ENCODE peak calls at places on chromosomes 13 and 19, in eight cellular contexts. J is right cardiac atrium, P is AG04450, L is endodermal cell, A is testis, X is upper lobe of left lung, D is astrocyte, M is mesenchymal stem cell. Q is an unnamed sample.

GRCh38 chr13:21670006-21670882 is 629 bp upstream of the FGF9 start:
- DNase-seq in P (no peak), A (peak; percentile 49), X (peak; percentile 90), D (peak; percentile 46), J (peak; percentile 84), L (peak; percentile 83), M (peak; percentile 69), Q (peak; percentile 65)

GRCh38 chr19:19160489-19161035 is 9.5 kb downstream of the MEF2B start:
- DNase-seq in L (no peak), P (no peak), D (no peak), X (no peak), A (no peak), J (no peak), M (no peak), Q (no peak)

GRCh38 chr19:41265376-41266153 is 1.4 kb downstream of the HNRNPUL1 start:
- DNase-seq in M (peak; percentile 59), L (peak; percentile 61), A (peak; percentile 33), J (no peak), D (peak; percentile 13), X (no peak), P (no peak), Q (no peak)

GRCh38 chr19:15124572-15125231 is 17.5 kb downstream of the SYDE1 start:
- DNase-seq in L (no peak), X (peak; percentile 94), D (no peak), P (no peak), J (no peak), A (peak; percentile 42), M (peak; percentile 42), Q (no peak)

GRCh38 chr19:5691930-5692784 is 2.1 kb downstream of the RPL36 start:
- DNase-seq in P (no peak), A (no peak), M (peak; percentile 27), X (peak; percentile 87), D (no peak), L (peak; percentile 55), J (peak; percentile 69), Q (no peak)

GRCh38 chr13:31209172-31209818 is 9.5 kb downstream of the B3GLCT start:
- DNase-seq in J (peak; percentile 87), D (peak; percentile 56), P (no peak), M (peak; percentile 46), L (peak; percentile 73), X (no peak), A (peak; percentile 78), Q (no peak)

GRCh38 chr13:38496956-38497355 is 147.3 kb downstream of the UFM1 start:
- DNase-seq in A (no peak), J (no peak), X (no peak), D (no peak), L (no peak), M (no peak), P (no peak), Q (no peak)

GRCh38 chr19:34773555-34773864 is 495 bp upstream of the ZNF599 start:
- DNase-seq in M (no peak), A (no peak), X (no peak), D (no peak), P (no peak), L (no peak), J (no peak), Q (no peak)

GRCh38 chr19:18006895-18007604 is 920 bp upstream of the ARRDC2 start:
- DNase-seq in D (peak; percentile 27), J (peak; percentile 94), A (peak; percentile 92), X (peak; percentile 98), L (peak; percentile 95), M (peak; percentile 81), P (no peak), Q (peak; percentile 72)

GRCh38 chr13:97018029-97018819 is 23.9 kb upstream of the OXGR1 start:
- DNase-seq in X (no peak), P (peak; percentile 32), J (no peak), D (peak; percentile 38), M (peak; percentile 71), A (peak; percentile 46), L (peak; percentile 71), Q (no peak)

GRCh38 chr13:53198017-53198416 is 169.4 kb downstream of the OLFM4 start:
- DNase-seq in X (no peak), A (no peak), M (no peak), J (no peak), P (no peak), L (no peak), D (no peak), Q (no peak)

GRCh38 chr19:13022859-13023636 is 27.8 kb downstream of the NFIX start:
- DNase-seq in A (peak; percentile 80), J (peak; percentile 94), D (peak; percentile 98), P (peak; percentile 92), M (peak; percentile 45), X (no peak), L (peak; percentile 71), Q (no peak)

GRCh38 chr19:10074153-10074552 is 12.0 kb upstream of the SHFL start:
- DNase-seq in X (no peak), A (no peak), M (peak; percentile 24), D (no peak), L (no peak), P (no peak), J (no peak), Q (no peak)

GRCh38 chr19:54418030-54418929 is 3.0 kb downstream of the TTYH1 start:
- DNase-seq in D (peak; percentile 22), J (no peak), M (peak; percentile 38), X (no peak), A (peak; percentile 62), L (peak; percentile 68), P (no peak), Q (no peak)

GRCh38 chr13:59497845-59498244 is 665.9 kb downstream of the DIAPH3 start:
- DNase-seq in P (no peak), D (no peak), X (no peak), L (no peak), J (no peak), M (no peak), A (no peak), Q (no peak)

GRCh38 chr13:46181799-46182490 is at the start of gene LCP1:
- DNase-seq in J (no peak), D (no peak), L (peak; percentile 47), M (no peak), A (no peak), P (no peak), X (no peak), Q (peak; percentile 51)

GRCh38 chr13:44575741-44576395 is at the start of gene TSC22D1:
- DNase-seq in L (peak; percentile 81), D (peak; percentile 59), A (peak; percentile 65), X (peak; percentile 90), M (peak; percentile 66), P (no peak), J (peak; percentile 80), Q (peak; percentile 51)

GRCh38 chr19:52070496-52070895 is 21.9 kb upstream of the ZNF432 start:
- DNase-seq in M (no peak), D (peak; percentile 79), J (no peak), A (no peak), L (no peak), P (no peak), X (no peak), Q (no peak)

GRCh38 chr13:63693696-63694095 is 2278.0 kb upstream of the PCDH20 start:
- DNase-seq in J (peak; percentile 43), L (no peak), P (no peak), D (no peak), A (no peak), X (peak; percentile 62), M (no peak), Q (no peak)

GRCh38 chr19:44625531-44626066 is 12.2 kb downstream of the IGSF23 start:
- DNase-seq in A (no peak), P (no peak), X (no peak), M (no peak), L (no peak), J (no peak), D (no peak), Q (no peak)

GRCh38 chr19:20167020-20167644 is at the start of gene ZNF486:
- DNase-seq in P (peak; percentile 91), A (peak; percentile 99), M (peak; percentile 97), X (peak; percentile 80), J (peak; percentile 97), L (peak; percentile 99), D (peak; percentile 89), Q (peak; percentile 84)

GRCh38 chr19:58001895-58002369 is 688 bp downstream of the ZNF606 start:
- DNase-seq in P (no peak), J (no peak), L (no peak), M (peak; percentile 49), A (no peak), D (peak; percentile 25), X (no peak), Q (peak; percentile 0)
- H3K9me3 ChIP-seq in P (peaks cover 74% of the 10 kb centered on the region), J (peaks cover 2% of the 10 kb centered on the region), L (peaks cover 90% of the 10 kb centered on the region), M (peaks cover 83% of the 10 kb centered on the region), A (no peaks in the 10 kb centered on the region), D (peaks cover 62% of the 10 kb centered on the region), X (peaks cover 8% of the 10 kb centered on the region), Q (peaks cover 40% of the 10 kb centered on the region)

GRCh38 chr13:29543230-29544215 is 52.0 kb downstream of the SLC7A1 start:
- DNase-seq in X (no peak), D (peak; percentile 68), J (no peak), A (no peak), P (no peak), L (peak; percentile 71), M (peak; percentile 85), Q (no peak)
- H3K27ac ChIP-seq in X (no peak overlapping the region), D (peak overlapping the region; percentile 30), J (no peak overlapping the region), A (no peak overlapping the region), P (no peak overlapping the region), L (no peak overlapping the region), M (no peak overlapping the region), Q (no peak overlapping the region)

DNA sequence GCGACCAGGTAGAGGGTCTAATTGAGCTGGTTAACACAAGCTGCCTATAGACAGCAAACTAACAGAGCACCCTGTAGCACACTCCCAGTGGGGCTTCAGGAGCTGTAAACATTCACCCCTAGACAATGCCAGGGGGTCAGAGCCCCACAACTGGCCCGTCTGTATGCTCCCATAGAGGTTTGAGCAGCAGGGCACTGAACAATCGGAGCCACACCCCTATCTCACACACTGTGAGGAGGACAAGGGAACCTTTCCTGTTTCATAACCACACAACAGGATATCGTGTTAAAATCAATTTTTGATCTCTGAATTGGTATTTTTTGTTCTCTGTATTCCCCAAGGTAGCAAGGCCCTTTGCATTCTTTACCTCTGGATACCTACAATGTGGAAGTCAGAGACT is 266.1 kb downstream of the SPRY2 start:
- DNase-seq in X (no peak), A (no peak), J (no peak), P (no peak), L (no peak), D (no peak), M (no peak), Q (no peak)
- H3K9me3 ChIP-seq in X (no peaks in the 10 kb centered on the region), A (no peaks in the 10 kb centered on the region), J (no peaks in the 10 kb centered on the region), P (peaks cover 5% of the 10 kb centered on the region), L (no peaks in the 10 kb centered on the region), D (no peaks in the 10 kb centered on the region), M (no peaks in the 10 kb centered on the region), Q (no peaks in the 10 kb centered on the region)

DNA sequence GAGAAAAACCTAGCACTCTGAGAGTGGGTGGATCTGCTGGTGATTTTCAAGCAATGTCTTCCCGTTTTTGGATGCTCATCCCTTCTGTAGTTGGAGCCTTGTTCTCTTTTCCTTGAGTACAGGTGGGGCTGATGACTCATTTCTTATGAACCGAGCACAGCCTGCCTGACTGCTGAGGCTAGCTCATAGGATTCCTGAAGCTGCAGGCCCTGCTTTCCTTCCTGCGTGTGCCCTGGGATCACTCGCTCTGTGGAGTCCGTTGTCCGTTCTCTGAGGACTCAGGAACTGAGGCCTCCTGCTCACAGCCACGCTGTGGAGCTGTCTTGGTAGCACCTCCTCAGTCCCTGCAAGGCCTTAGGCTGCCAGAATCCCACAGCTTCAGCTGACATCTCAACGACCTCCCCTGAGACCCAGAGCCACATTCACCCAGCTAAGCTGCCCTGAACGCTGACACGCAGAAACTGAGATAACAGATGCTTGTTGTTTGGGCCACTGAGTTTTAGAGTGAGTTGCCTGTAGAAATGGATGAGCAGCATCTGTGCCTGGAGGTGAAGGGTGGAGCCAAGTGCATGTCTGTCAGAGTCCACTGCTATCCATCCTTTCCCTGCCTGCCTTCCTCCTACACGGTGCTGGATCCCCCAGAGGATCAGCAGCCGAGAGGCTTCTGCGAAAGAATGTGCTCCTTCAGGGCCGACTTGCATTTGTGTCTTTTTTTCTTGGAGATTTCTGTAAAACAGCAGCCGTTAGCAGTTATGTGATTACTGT is 73.0 kb downstream of the ARHGEF7 start:
- DNase-seq in J (no peak), L (no peak), P (peak; percentile 20), X (no peak), A (no peak), D (peak; percentile 58), M (peak; percentile 30), Q (no peak)
- H3K27ac ChIP-seq in J (no peak overlapping the region), L (no peak overlapping the region), P (peak overlapping the region; percentile 73), X (no peak overlapping the region), A (peak overlapping the region; percentile 13), D (peak overlapping the region; percentile 31), M (peak overlapping the region; percentile 58), Q (no peak overlapping the region)

Q was measured in CD4-positive, alpha-beta T cell.